ENCODE peak calls at places on chromosomes 12 and 14, in eight cellular contexts. K, Z, D, X, L, I, C and W are unnamed samples.

GRCh38 chr12:11688831-11689230 is 39.4 kb downstream of the ETV6 start:
- DNase-seq in Z (no peak), L (no peak), I (no peak), D (no peak), C (no peak), K (no peak), X (no peak), W (no peak)

GRCh38 chr12:42144424-42145196 is at the start of gene GXYLT1:
- DNase-seq in X (peak), C (peak), L (peak), Z (peak), K (peak), I (peak), D (peak), W (peak)

GRCh38 chr12:57255916-57256315 is 4.9 kb upstream of the STAC3 start:
- DNase-seq in K (no peak), I (no peak), X (no peak), L (no peak), Z (no peak), D (no peak), C (no peak), W (no peak)

GRCh38 chr14:63910593-63911363 is 58.0 kb downstream of the SYNE2 start:
- DNase-seq in C (no peak), D (no peak), L (no peak), X (no peak), Z (no peak), I (no peak), K (no peak), W (peak)

GRCh38 chr12:131076277-131076676 is 122.6 kb downstream of the ADGRD1 start:
- DNase-seq in L (no peak), Z (no peak), K (no peak), I (no peak), X (peak), D (no peak), C (no peak), W (no peak)

GRCh38 chr14:74425525-74426201 is 347 bp downstream of the SYNDIG1L start:
- DNase-seq in Z (no peak), C (no peak), D (no peak), L (no peak), X (no peak), I (peak), K (no peak), W (no peak)

GRCh38 chr12:123905319-123905925 is 67.2 kb downstream of the CCDC92 start:
- DNase-seq in I (peak), C (peak), K (no peak), Z (no peak), X (peak), D (peak), L (peak), W (no peak)

GRCh38 chr12:98591209-98591608 is 2.3 kb upstream of the SLC25A3 start:
- DNase-seq in L (no peak), I (no peak), C (no peak), Z (no peak), K (no peak), X (no peak), D (no peak), W (no peak)

GRCh38 chr12:53626702-53627169 is 554 bp upstream of the ATF7 start:
- DNase-seq in L (no peak), I (no peak), C (no peak), X (no peak), Z (no peak), K (no peak), D (no peak), W (no peak)

GRCh38 chr12:112716099-112717093 is 75.2 kb upstream of the RPH3A start:
- DNase-seq in C (no peak), I (no peak), L (peak), K (no peak), D (no peak), X (no peak), Z (no peak), W (no peak)

GRCh38 chr12:113766133-113766879 is 199.8 kb downstream of the RBM19 start:
- DNase-seq in Z (no peak), L (peak), X (no peak), D (no peak), K (no peak), I (no peak), C (no peak), W (no peak)

GRCh38 chr12:388547-389137 is 478 bp downstream of the KDM5A start:
- DNase-seq in L (peak), C (no peak), I (peak), D (no peak), K (no peak), Z (no peak), X (no peak), W (no peak)

GRCh38 chr12:2682301-2683282 is 112.2 kb upstream of the FKBP4 start:
- DNase-seq in K (no peak), L (peak), X (no peak), D (no peak), C (no peak), I (peak), Z (no peak), W (no peak)

GRCh38 chr14:50773632-50774541 is 57.1 kb downstream of the NIN start:
- DNase-seq in D (peak), K (no peak), C (peak), L (peak), Z (no peak), I (peak), X (peak), W (no peak)

GRCh38 chr12:68746572-68747180 is 700 bp downstream of the SLC35E3 start:
- DNase-seq in K (peak), I (peak), L (peak), D (peak), X (peak), C (peak), Z (peak), W (peak)

GRCh38 chr12:90757957-90758356 is 197.0 kb downstream of the CCER1 start:
- DNase-seq in D (no peak), K (no peak), I (no peak), C (no peak), Z (no peak), X (no peak), L (no peak), W (no peak)

GRCh38 chr12:18224745-18225144 is 36.6 kb upstream of the PIK3C2G start:
- DNase-seq in D (no peak), L (peak), C (no peak), K (no peak), Z (no peak), X (no peak), I (no peak), W (no peak)

GRCh38 chr12:67482751-67483661 is 165.5 kb upstream of the DYRK2 start:
- DNase-seq in X (peak), L (no peak), Z (peak), I (peak), D (peak), K (no peak), C (peak), W (no peak)

GRCh38 chr12:96193725-96194571 is at the start of gene ELK3:
- DNase-seq in D (peak), K (peak), X (peak), Z (peak), I (peak), L (peak), C (peak), W (no peak)

GRCh38 chr12:93710574-93710926 is 33.4 kb downstream of the CRADD start:
- DNase-seq in C (no peak), Z (no peak), L (no peak), K (no peak), X (no peak), I (no peak), D (no peak), W (no peak)

GRCh38 chr12:62128186-62128965 is 131.8 kb upstream of the USP15 start:
- DNase-seq in D (no peak), I (no peak), Z (no peak), K (no peak), X (no peak), C (no peak), L (no peak), W (no peak)

GRCh38 chr12:62127516-62127915 is 132.7 kb upstream of the USP15 start:
- DNase-seq in X (no peak), Z (no peak), I (no peak), C (no peak), D (no peak), L (no peak), K (no peak), W (no peak)

DNA sequence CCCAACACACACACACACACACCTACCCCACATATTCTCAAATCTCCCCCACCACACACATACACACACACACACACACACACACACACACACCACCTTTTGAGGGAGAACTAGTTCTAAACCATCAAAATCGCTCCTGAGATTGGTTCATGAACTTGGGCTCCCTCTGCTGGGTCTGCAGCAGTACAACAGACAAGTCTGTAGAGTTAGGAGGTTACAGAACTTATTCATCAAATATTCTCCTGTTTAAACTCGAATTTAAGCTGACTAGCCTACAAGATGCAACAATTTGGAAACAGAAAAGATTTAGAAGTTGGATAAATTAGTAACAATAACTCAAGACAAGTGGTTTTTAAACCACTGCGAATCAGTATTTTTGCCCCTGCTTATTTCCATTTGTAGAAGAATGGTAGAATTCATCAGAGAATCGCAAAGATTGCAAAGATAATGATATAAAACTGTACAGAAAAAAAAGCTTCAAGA is 136.4 kb upstream of the USP15 start:
- DNase-seq in X (peak), Z (no peak), K (no peak), C (peak), L (peak), I (peak), D (peak), W (no peak)
- TF ChIP-seq EP300 in X (no peak), Z (no peak), K (no peak), C (no peak), L (no peak), I (no peak), D (no peak), W (no peak)

GRCh38 chr12:76470028-76470939 is 89.3 kb downstream of the OSBPL8 start:
- DNase-seq in L (peak), K (no peak), D (no peak), C (no peak), Z (no peak), I (no peak), X (no peak), W (no peak)
- H3K27ac ChIP-seq in L (no peak), K (no peak), D (no peak), C (no peak), Z (no peak), I (no peak), X (no peak), W (no peak)

GRCh38 chr14:101444116-101444515 is 117.2 kb upstream of the DIO3 start:
- DNase-seq in Z (no peak), C (no peak), I (no peak), K (no peak), D (no peak), X (no peak), L (peak), W (peak)
- TF ChIP-seq POLR2A in Z (no peak), C (no peak), I (no peak), K (no peak), D (no peak), X (no peak), L (no peak), W (no peak)

GRCh38 chr12:22285871-22286270 is 48.6 kb downstream of the ST8SIA1 start:
- DNase-seq in I (no peak), L (no peak), K (no peak), D (no peak), Z (no peak), X (no peak), C (no peak), W (no peak)

GRCh38 chr12:22286569-22286968 is 47.9 kb downstream of the ST8SIA1 start:
- DNase-seq in I (no peak), C (no peak), D (no peak), Z (no peak), X (no peak), K (no peak), L (no peak), W (no peak)

GRCh38 chr12:22283508-22283907 is 51.0 kb downstream of the ST8SIA1 start:
- DNase-seq in L (no peak), I (no peak), C (no peak), D (no peak), X (no peak), Z (no peak), K (no peak), W (no peak)

GRCh38 chr12:22283006-22283506 is 51.5 kb downstream of the ST8SIA1 start:
- DNase-seq in L (no peak), K (no peak), Z (no peak), D (no peak), C (no peak), X (no peak), I (no peak), W (no peak)

DNA sequence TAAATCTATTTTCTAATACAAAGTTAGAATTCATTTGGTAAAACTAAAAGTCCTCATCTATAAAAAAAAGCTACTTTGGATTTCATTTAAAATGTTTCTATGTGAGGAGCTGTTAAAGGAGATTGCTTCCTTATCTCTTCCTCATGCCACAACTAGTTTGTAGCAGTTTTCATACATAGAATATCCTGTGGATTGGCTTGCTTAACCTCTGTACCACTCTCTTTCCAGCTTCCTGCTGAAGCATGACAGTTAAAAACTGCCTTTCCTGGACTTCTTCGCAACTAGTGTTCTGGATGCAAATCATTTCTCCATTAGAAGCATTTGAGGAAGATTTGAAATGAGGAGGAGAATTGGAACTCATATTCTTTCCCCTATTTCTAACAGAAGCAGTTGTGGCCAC is 49.6 kb downstream of the ST8SIA1 start:
- DNase-seq in Z (no peak), C (no peak), K (no peak), D (no peak), X (no peak), I (no peak), L (no peak), W (no peak)
- TF ChIP-seq EP300 in Z (no peak), C (no peak), K (no peak), D (no peak), X (no peak), I (no peak), L (no peak), W (no peak)

GRCh38 chr14:69716483-69717187 is 50.3 kb upstream of the SRSF5 start:
- DNase-seq in K (no peak), X (no peak), D (no peak), Z (no peak), I (peak), C (no peak), L (no peak), W (no peak)
- H3K27ac ChIP-seq in K (peak), X (peak), D (peak), Z (peak), I (peak), C (no peak), L (no peak), W (peak)